ENCODE peak calls at places on chromosomes 7 and 10, in ten cellular contexts. One of them, this sample, is unnamed.

GRCh38 chr10:101986277-101986971 is 69.5 kb downstream of the ARMH3 start:
- DNase-seq in fibroblast of lung: no peak
- DNase-seq in hepatocyte: no peak
- DNase-seq in fibroblast of mammary gland: no peak
- DNase-seq in RWPE2: no peak
- DNase-seq in A549: no peak
- DNase-seq in pancreas: no peak
- DNase-seq in endodermal cell: no peak
- DNase-seq in lower lobe of right lung: peak
- DNase-seq in heart right ventricle: peak
- DNase-seq in this sample: peak

GRCh38 chr7:91628742-91629141 is 251.8 kb downstream of the MTERF1 start:
- DNase-seq in endodermal cell: no peak
- DNase-seq in RWPE2: no peak
- DNase-seq in hepatocyte: no peak
- DNase-seq in pancreas: no peak
- DNase-seq in lower lobe of right lung: no peak
- DNase-seq in fibroblast of mammary gland: peak
- DNase-seq in fibroblast of lung: no peak
- DNase-seq in A549: no peak
- DNase-seq in heart right ventricle: no peak
- DNase-seq in this sample: peak

GRCh38 chr10:110700947-110701617 is 56.9 kb downstream of the RBM20 start:
- DNase-seq in heart right ventricle: no peak
- DNase-seq in hepatocyte: no peak
- DNase-seq in endodermal cell: no peak
- DNase-seq in fibroblast of lung: no peak
- DNase-seq in A549: no peak
- DNase-seq in pancreas: no peak
- DNase-seq in lower lobe of right lung: no peak
- DNase-seq in fibroblast of mammary gland: no peak
- DNase-seq in RWPE2: no peak
- DNase-seq in this sample: peak

GRCh38 chr7:78159537-78159936 is 361.0 kb downstream of the PHTF2 start:
- DNase-seq in A549: no peak
- DNase-seq in fibroblast of mammary gland: no peak
- DNase-seq in RWPE2: no peak
- DNase-seq in heart right ventricle: no peak
- DNase-seq in fibroblast of lung: no peak
- DNase-seq in endodermal cell: no peak
- DNase-seq in hepatocyte: no peak
- DNase-seq in lower lobe of right lung: no peak
- DNase-seq in pancreas: no peak
- DNase-seq in this sample: no peak

GRCh38 chr10:109259293-109259692 is 664.0 kb downstream of the XPNPEP1 start:
- DNase-seq in A549: no peak
- DNase-seq in fibroblast of lung: peak
- DNase-seq in RWPE2: no peak
- DNase-seq in heart right ventricle: no peak
- DNase-seq in lower lobe of right lung: no peak
- DNase-seq in endodermal cell: no peak
- DNase-seq in hepatocyte: no peak
- DNase-seq in pancreas: no peak
- DNase-seq in fibroblast of mammary gland: peak
- DNase-seq in this sample: no peak

GRCh38 chr7:130384371-130384801 is 4.1 kb downstream of the CPA1 start:
- DNase-seq in fibroblast of lung: no peak
- DNase-seq in pancreas: peak
- DNase-seq in fibroblast of mammary gland: no peak
- DNase-seq in endodermal cell: no peak
- DNase-seq in RWPE2: no peak
- DNase-seq in lower lobe of right lung: no peak
- DNase-seq in A549: no peak
- DNase-seq in heart right ventricle: no peak
- DNase-seq in hepatocyte: no peak
- DNase-seq in this sample: no peak

GRCh38 chr10:79185067-79185774 is 116.5 kb downstream of the ZMIZ1 start:
- DNase-seq in fibroblast of lung: peak
- DNase-seq in endodermal cell: no peak
- DNase-seq in A549: no peak
- DNase-seq in heart right ventricle: no peak
- DNase-seq in lower lobe of right lung: no peak
- DNase-seq in hepatocyte: no peak
- DNase-seq in RWPE2: no peak
- DNase-seq in fibroblast of mammary gland: peak
- DNase-seq in pancreas: no peak
- DNase-seq in this sample: peak

GRCh38 chr10:45470098-45471012 is 96.3 kb downstream of the ALOX5 start:
- DNase-seq in heart right ventricle: no peak
- DNase-seq in pancreas: no peak
- DNase-seq in fibroblast of lung: peak
- DNase-seq in RWPE2: no peak
- DNase-seq in lower lobe of right lung: no peak
- DNase-seq in hepatocyte: peak
- DNase-seq in A549: no peak
- DNase-seq in fibroblast of mammary gland: peak
- DNase-seq in endodermal cell: peak
- DNase-seq in this sample: peak

GRCh38 chr7:44223362-44224114 is 22.8 kb downstream of the YKT6 start:
- DNase-seq in endodermal cell: peak
- DNase-seq in A549: no peak
- DNase-seq in hepatocyte: no peak
- DNase-seq in lower lobe of right lung: peak
- DNase-seq in pancreas: peak
- DNase-seq in RWPE2: no peak
- DNase-seq in fibroblast of lung: no peak
- DNase-seq in fibroblast of mammary gland: no peak
- DNase-seq in heart right ventricle: peak
- DNase-seq in this sample: no peak

GRCh38 chr7:96233084-96233483 is 88.8 kb downstream of the SLC25A13 start:
- DNase-seq in RWPE2: no peak
- DNase-seq in A549: no peak
- DNase-seq in fibroblast of lung: no peak
- DNase-seq in endodermal cell: no peak
- DNase-seq in hepatocyte: no peak
- DNase-seq in lower lobe of right lung: no peak
- DNase-seq in fibroblast of mammary gland: no peak
- DNase-seq in pancreas: no peak
- DNase-seq in heart right ventricle: no peak
- DNase-seq in this sample: no peak

GRCh38 chr7:46864711-46865110 is 717.2 kb downstream of the TNS3 start:
- DNase-seq in hepatocyte: no peak
- DNase-seq in pancreas: no peak
- DNase-seq in endodermal cell: no peak
- DNase-seq in fibroblast of mammary gland: no peak
- DNase-seq in A549: no peak
- DNase-seq in fibroblast of lung: no peak
- DNase-seq in lower lobe of right lung: no peak
- DNase-seq in heart right ventricle: no peak
- DNase-seq in RWPE2: no peak
- DNase-seq in this sample: no peak

GRCh38 chr7:104371216-104371796 is 42.9 kb downstream of the LHFPL3 start:
- DNase-seq in hepatocyte: no peak
- DNase-seq in heart right ventricle: no peak
- DNase-seq in fibroblast of lung: no peak
- DNase-seq in RWPE2: no peak
- DNase-seq in pancreas: no peak
- DNase-seq in endodermal cell: no peak
- DNase-seq in A549: no peak
- DNase-seq in fibroblast of mammary gland: no peak
- DNase-seq in lower lobe of right lung: no peak
- DNase-seq in this sample: no peak

GRCh38 chr7:112398534-112398933 is 51.7 kb upstream of the IFRD1 start:
- DNase-seq in fibroblast of mammary gland: no peak
- DNase-seq in hepatocyte: no peak
- DNase-seq in A549: no peak
- DNase-seq in heart right ventricle: no peak
- DNase-seq in RWPE2: no peak
- DNase-seq in pancreas: no peak
- DNase-seq in fibroblast of lung: no peak
- DNase-seq in lower lobe of right lung: no peak
- DNase-seq in endodermal cell: no peak
- DNase-seq in this sample: no peak

GRCh38 chr10:98295907-98296306 is 27.9 kb upstream of the LOXL4 start:
- DNase-seq in RWPE2: no peak
- DNase-seq in fibroblast of lung: peak
- DNase-seq in endodermal cell: no peak
- DNase-seq in A549: no peak
- DNase-seq in heart right ventricle: no peak
- DNase-seq in hepatocyte: no peak
- DNase-seq in pancreas: no peak
- DNase-seq in lower lobe of right lung: no peak
- DNase-seq in fibroblast of mammary gland: peak
- DNase-seq in this sample: peak

GRCh38 chr10:92590623-92591549 is 2.0 kb upstream of the KIF11 start:
- DNase-seq in A549: peak
- DNase-seq in fibroblast of mammary gland: peak
- DNase-seq in RWPE2: no peak
- DNase-seq in endodermal cell: peak
- DNase-seq in lower lobe of right lung: peak
- DNase-seq in heart right ventricle: peak
- DNase-seq in pancreas: no peak
- DNase-seq in fibroblast of lung: peak
- DNase-seq in hepatocyte: peak
- DNase-seq in this sample: peak

DNA sequence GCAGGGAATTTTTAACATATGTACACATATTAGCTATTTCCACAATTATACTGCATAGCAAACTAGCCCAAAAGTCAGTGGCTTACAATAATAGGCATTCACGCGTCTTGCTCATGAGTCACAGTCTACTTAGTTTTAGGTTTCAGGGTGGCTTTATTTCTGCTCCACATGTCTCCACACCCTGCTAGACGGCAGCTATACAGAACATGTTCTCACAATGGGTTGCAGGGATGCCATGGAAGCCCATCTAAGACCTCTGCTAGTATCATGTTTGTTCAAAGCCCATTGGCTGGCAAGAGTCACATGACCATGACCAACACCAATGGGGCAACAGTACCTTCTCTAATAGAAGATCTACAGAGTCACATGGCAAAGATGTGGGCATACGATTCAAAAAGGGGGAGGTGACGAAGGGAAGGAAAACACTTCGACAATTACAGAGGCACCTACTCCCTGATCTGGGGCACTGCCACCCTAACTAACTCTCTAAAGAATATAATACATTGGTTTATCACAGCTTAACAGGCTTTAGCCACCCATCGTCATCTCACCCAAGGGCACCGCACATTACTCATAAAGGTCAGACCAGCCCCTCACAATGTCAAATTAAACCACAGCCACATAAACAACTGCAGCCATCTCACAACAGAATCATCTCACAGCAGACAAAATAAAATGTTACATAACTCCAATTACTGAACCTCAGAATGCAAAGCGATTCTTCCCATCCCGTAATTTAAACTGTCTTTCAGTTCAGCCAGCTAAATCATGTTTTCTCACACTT is 96.5 kb upstream of the NEBL start:
- DNase-seq in fibroblast of lung: peak
- DNase-seq in endodermal cell: no peak
- DNase-seq in heart right ventricle: no peak
- DNase-seq in fibroblast of mammary gland: peak
- DNase-seq in lower lobe of right lung: no peak
- DNase-seq in pancreas: no peak
- DNase-seq in A549: no peak
- DNase-seq in RWPE2: no peak
- DNase-seq in hepatocyte: no peak
- DNase-seq in this sample: no peak
- H3K4me3 ChIP-seq in fibroblast of lung: no peak
- H3K4me3 ChIP-seq in endodermal cell: peak
- H3K4me3 ChIP-seq in heart right ventricle: no peak
- H3K4me3 ChIP-seq in fibroblast of mammary gland: no peak
- H3K4me3 ChIP-seq in lower lobe of right lung: no peak
- H3K4me3 ChIP-seq in pancreas: no peak
- H3K4me3 ChIP-seq in A549: no peak
- H3K4me3 ChIP-seq in RWPE2: no peak
- H3K4me3 ChIP-seq in hepatocyte: no peak
- H3K4me3 ChIP-seq in this sample: no peak

GRCh38 chr10:33047655-33048054 is 89.6 kb upstream of the ITGB1 start:
- DNase-seq in A549: no peak
- DNase-seq in lower lobe of right lung: no peak
- DNase-seq in pancreas: no peak
- DNase-seq in heart right ventricle: no peak
- DNase-seq in RWPE2: no peak
- DNase-seq in fibroblast of mammary gland: peak
- DNase-seq in endodermal cell: no peak
- DNase-seq in fibroblast of lung: peak
- DNase-seq in hepatocyte: no peak
- DNase-seq in this sample: peak
- TF ChIP-seq CTCF in A549: no peak
- TF ChIP-seq CTCF in lower lobe of right lung: no peak
- TF ChIP-seq CTCF in pancreas: no peak
- TF ChIP-seq CTCF in heart right ventricle: no peak
- TF ChIP-seq CTCF in RWPE2: peak
- TF ChIP-seq CTCF in fibroblast of mammary gland: no peak
- TF ChIP-seq CTCF in endodermal cell: no peak
- TF ChIP-seq CTCF in fibroblast of lung: no peak
- TF ChIP-seq CTCF in hepatocyte: no peak
- TF ChIP-seq CTCF in this sample: peak

GRCh38 chr10:48656928-48657327 is 27.7 kb upstream of the WDFY4 start:
- DNase-seq in endodermal cell: no peak
- DNase-seq in RWPE2: no peak
- DNase-seq in pancreas: no peak
- DNase-seq in fibroblast of mammary gland: no peak
- DNase-seq in A549: no peak
- DNase-seq in fibroblast of lung: no peak
- DNase-seq in hepatocyte: no peak
- DNase-seq in lower lobe of right lung: no peak
- DNase-seq in heart right ventricle: no peak
- DNase-seq in this sample: no peak
- H3K4me3 ChIP-seq in endodermal cell: peak
- H3K4me3 ChIP-seq in RWPE2: no peak
- H3K4me3 ChIP-seq in pancreas: peak
- H3K4me3 ChIP-seq in fibroblast of mammary gland: peak
- H3K4me3 ChIP-seq in A549: peak
- H3K4me3 ChIP-seq in fibroblast of lung: peak
- H3K4me3 ChIP-seq in hepatocyte: no peak
- H3K4me3 ChIP-seq in lower lobe of right lung: no peak
- H3K4me3 ChIP-seq in heart right ventricle: no peak
- H3K4me3 ChIP-seq in this sample: peak

GRCh38 chr7:114212753-114213439 is 201.7 kb upstream of the FOXP2 start:
- DNase-seq in hepatocyte: no peak
- DNase-seq in A549: no peak
- DNase-seq in heart right ventricle: no peak
- DNase-seq in lower lobe of right lung: no peak
- DNase-seq in fibroblast of lung: peak
- DNase-seq in pancreas: no peak
- DNase-seq in fibroblast of mammary gland: no peak
- DNase-seq in RWPE2: no peak
- DNase-seq in endodermal cell: no peak
- DNase-seq in this sample: no peak

GRCh38 chr7:114214454-114214853 is 200.2 kb upstream of the FOXP2 start:
- DNase-seq in endodermal cell: no peak
- DNase-seq in lower lobe of right lung: no peak
- DNase-seq in hepatocyte: no peak
- DNase-seq in heart right ventricle: no peak
- DNase-seq in A549: no peak
- DNase-seq in fibroblast of lung: no peak
- DNase-seq in pancreas: no peak
- DNase-seq in RWPE2: no peak
- DNase-seq in fibroblast of mammary gland: no peak
- DNase-seq in this sample: no peak

GRCh38 chr7:114206688-114207087 is 207.9 kb upstream of the FOXP2 start:
- DNase-seq in A549: no peak
- DNase-seq in hepatocyte: no peak
- DNase-seq in RWPE2: no peak
- DNase-seq in heart right ventricle: no peak
- DNase-seq in fibroblast of mammary gland: no peak
- DNase-seq in lower lobe of right lung: no peak
- DNase-seq in fibroblast of lung: no peak
- DNase-seq in pancreas: no peak
- DNase-seq in endodermal cell: no peak
- DNase-seq in this sample: no peak

GRCh38 chr7:114209968-114210367 is 204.6 kb upstream of the FOXP2 start:
- DNase-seq in fibroblast of lung: no peak
- DNase-seq in endodermal cell: peak
- DNase-seq in fibroblast of mammary gland: no peak
- DNase-seq in hepatocyte: no peak
- DNase-seq in A549: no peak
- DNase-seq in RWPE2: no peak
- DNase-seq in lower lobe of right lung: no peak
- DNase-seq in pancreas: no peak
- DNase-seq in heart right ventricle: no peak
- DNase-seq in this sample: no peak
- TF ChIP-seq CTCF in fibroblast of lung: no peak
- TF ChIP-seq CTCF in endodermal cell: peak
- TF ChIP-seq CTCF in fibroblast of mammary gland: no peak
- TF ChIP-seq CTCF in hepatocyte: no peak
- TF ChIP-seq CTCF in A549: no peak
- TF ChIP-seq CTCF in RWPE2: no peak
- TF ChIP-seq CTCF in lower lobe of right lung: no peak
- TF ChIP-seq CTCF in pancreas: no peak
- TF ChIP-seq CTCF in heart right ventricle: no peak
- TF ChIP-seq CTCF in this sample: no peak